ENCODE peak calls at places on chromosomes 11 and 22, in seven cellular contexts. X is fibroblast of lung, L is tibial artery, O is WERI-Rb-1, A is PC-3, F is ovary, V is neural progenitor cell. Z is an unnamed sample.
A peak's percentile ranks its signal among the peaks of the same experiment; 100 is the strongest.

GRCh38 chr22:42932857-42933782 is 76.0 kb upstream of the ARFGAP3 start:
- DNase-seq in L (no peak), A (no peak), X (no peak), O (no peak), F (no peak), V (no peak), Z (no peak)

GRCh38 chr11:2791521-2792375 is 92.0 kb upstream of the KCNQ1OT1 start:
- DNase-seq in X (no peak), A (no peak), V (no peak), L (peak; percentile 15), F (peak; percentile 35), O (peak; percentile 4), Z (peak; percentile 18)

GRCh38 chr22:39938509-39938908 is 21.7 kb upstream of the TMA7B start:
- DNase-seq in O (no peak), L (no peak), A (no peak), V (no peak), X (no peak), F (no peak), Z (no peak)

GRCh38 chr22:44664149-44664548 is 37.9 kb upstream of the PRR5 start:
- DNase-seq in L (peak; percentile 78), X (peak; percentile 54), O (no peak), V (no peak), A (no peak), F (no peak), Z (peak; percentile 47)

GRCh38 chr11:2523821-2524391 is 79.1 kb downstream of the KCNQ1 start:
- DNase-seq in F (peak; percentile 4), O (peak; percentile 5), V (peak; percentile 1), X (no peak), A (no peak), L (no peak), Z (no peak)

GRCh38 chr22:36853407-36854099 is 7.3 kb upstream of the NCF4 start:
- DNase-seq in F (no peak), A (peak; percentile 62), X (peak; percentile 33), O (peak; percentile 83), L (peak; percentile 50), V (peak; percentile 77), Z (peak; percentile 53)

GRCh38 chr11:10326080-10326964 is 21.4 kb downstream of the ADM start:
- DNase-seq in A (peak; percentile 31), V (no peak), F (peak; percentile 49), L (peak; percentile 70), X (peak; percentile 88), O (no peak), Z (peak; percentile 82)

GRCh38 chr11:69367211-69367964 is 73.4 kb downstream of the MYEOV start:
- DNase-seq in X (no peak), F (no peak), A (peak; percentile 77), L (no peak), V (no peak), O (no peak), Z (no peak)

GRCh38 chr11:10605941-10606381 is 37.5 kb upstream of the LYVE1 start:
- DNase-seq in L (peak; percentile 70), F (peak; percentile 53), V (peak; percentile 45), A (no peak), O (no peak), X (peak; percentile 87), Z (peak; percentile 63)

GRCh38 chr11:64569300-64569970 is 21.6 kb upstream of the SLC22A12 start:
- DNase-seq in X (no peak), L (peak; percentile 15), F (no peak), O (no peak), A (no peak), V (no peak), Z (no peak)

GRCh38 chr11:74866557-74866956 is 82.3 kb downstream of the XRRA1 start:
- DNase-seq in A (no peak), O (no peak), X (no peak), L (no peak), V (no peak), F (no peak), Z (no peak)

GRCh38 chr11:74870485-74870884 is 78.4 kb downstream of the XRRA1 start:
- DNase-seq in V (peak; percentile 56), O (peak; percentile 22), L (no peak), X (peak; percentile 73), F (no peak), A (peak; percentile 70), Z (no peak)

DNA sequence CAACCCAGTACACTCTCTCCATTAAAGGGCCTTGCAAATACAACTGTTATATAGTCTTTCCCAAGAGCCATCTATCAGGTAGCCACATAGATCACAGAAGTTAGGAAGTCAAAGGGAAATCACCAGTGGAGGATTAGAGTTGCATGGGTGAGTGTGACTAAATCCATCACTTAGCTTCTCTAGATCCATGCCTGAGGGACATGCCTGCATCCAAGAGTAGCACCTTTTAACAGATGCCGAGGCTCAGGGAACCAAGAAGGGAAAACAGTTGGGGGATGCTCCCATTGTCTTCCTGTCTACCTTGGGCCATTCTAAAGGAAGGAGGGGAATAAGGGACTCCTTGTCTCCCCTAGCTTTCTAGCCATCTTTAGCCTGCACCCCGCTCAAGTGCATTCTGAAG is 77.9 kb downstream of the XRRA1 start:
- DNase-seq in O (no peak), F (no peak), L (no peak), X (peak; percentile 30), V (no peak), A (no peak), Z (no peak)
- H3K9me3 ChIP-seq in O (peaks cover 25% of the 10 kb centered on the region), F (peaks cover 59% of the 10 kb centered on the region), L (peaks cover 9% of the 10 kb centered on the region), X (peaks cover 2% of the 10 kb centered on the region), V (peaks cover 37% of the 10 kb centered on the region), A (peaks cover 40% of the 10 kb centered on the region), Z (peaks cover 3% of the 10 kb centered on the region)

DNA sequence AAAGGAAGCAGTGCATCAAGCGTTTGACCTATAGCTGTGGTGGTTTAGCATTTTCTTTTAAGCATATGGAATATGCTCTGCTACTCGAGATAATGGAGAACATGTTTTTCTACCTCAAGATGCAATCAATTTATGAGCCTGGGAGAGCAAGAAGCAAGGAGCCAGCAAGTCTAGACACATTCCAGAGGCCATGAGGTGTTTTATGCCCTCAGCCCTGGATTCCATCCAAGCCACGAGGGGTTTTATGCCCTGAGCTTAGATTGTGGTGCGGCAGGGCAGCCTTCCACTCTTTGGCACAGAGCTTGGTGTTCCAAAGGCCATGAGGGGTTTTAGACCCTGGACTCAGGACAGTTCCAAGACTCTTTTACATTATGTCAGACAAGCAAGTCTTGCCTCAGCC is 11.7 kb upstream of the DNAJB13 start:
- DNase-seq in F (no peak), O (no peak), A (peak; percentile 17), X (no peak), L (no peak), V (no peak), Z (no peak)
- H3K9me3 ChIP-seq in F (no peaks in the 10 kb centered on the region), O (peaks cover 13% of the 10 kb centered on the region), A (peaks cover 7% of the 10 kb centered on the region), X (no peaks in the 10 kb centered on the region), L (no peaks in the 10 kb centered on the region), V (peaks cover 2% of the 10 kb centered on the region), Z (no peaks in the 10 kb centered on the region)

GRCh38 chr22:19723165-19723989 is at the start of gene GP1BB:
- DNase-seq in L (no peak), A (peak; percentile 34), O (no peak), X (no peak), F (no peak), V (peak; percentile 81), Z (peak; percentile 56)

GRCh38 chr22:19722915-19723164 is 499 bp upstream of the GP1BB start:
- DNase-seq in F (no peak), L (no peak), A (no peak), V (peak; percentile 40), X (no peak), O (no peak), Z (no peak)

GRCh38 chr22:19720999-19721485 is 2.3 kb upstream of the GP1BB start:
- DNase-seq in L (no peak), V (no peak), X (no peak), A (no peak), F (no peak), O (no peak), Z (no peak)

GRCh38 chr22:19721486-19722172 is 1.7 kb upstream of the GP1BB start:
- DNase-seq in V (peak; percentile 40), O (no peak), X (no peak), F (no peak), L (no peak), A (no peak), Z (no peak)

DNA sequence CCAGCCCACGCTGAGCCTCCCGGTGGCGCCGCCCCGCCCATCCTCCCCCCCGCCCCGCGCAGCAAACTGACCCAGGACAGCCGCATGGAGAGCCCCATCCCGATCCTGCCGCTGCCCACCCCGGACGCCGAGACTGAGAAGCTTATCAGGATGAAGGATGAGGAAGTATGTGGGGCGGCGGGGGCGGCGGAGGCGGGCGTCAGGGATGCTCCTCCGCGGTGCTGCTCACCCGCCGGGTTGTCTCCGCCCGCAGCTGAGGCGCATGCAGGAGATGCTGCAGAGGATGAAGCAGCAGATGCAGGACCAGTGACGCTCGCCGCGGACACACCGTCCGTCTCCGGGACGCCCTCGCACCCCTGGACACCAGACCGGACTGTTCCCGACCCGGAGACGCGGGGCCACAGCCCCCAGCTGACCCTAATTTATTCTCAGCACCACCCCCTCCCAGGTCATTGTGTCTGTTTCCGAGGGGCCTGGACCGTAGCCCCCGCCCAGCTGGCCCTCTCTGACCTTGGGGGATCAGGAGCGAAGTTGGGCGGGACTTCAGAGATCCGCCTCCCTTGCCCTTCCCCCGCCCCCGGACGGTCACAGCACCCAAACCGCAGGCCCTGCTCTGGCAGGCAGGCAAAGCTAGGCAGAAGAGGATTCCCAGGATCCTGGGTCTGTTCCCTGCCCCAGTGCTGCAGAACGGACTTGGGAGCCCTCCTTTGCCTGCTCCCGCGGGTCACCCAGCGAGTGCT is 994 bp upstream of the GP1BB start:
- DNase-seq in L (no peak), O (no peak), X (no peak), V (peak; percentile 49), A (no peak), F (no peak), Z (no peak)
- H3K9me3 ChIP-seq in L (no peaks in the 10 kb centered on the region), O (no peaks in the 10 kb centered on the region), X (no peaks in the 10 kb centered on the region), V (no peaks in the 10 kb centered on the region), A (no peaks in the 10 kb centered on the region), F (no peaks in the 10 kb centered on the region), Z (no peaks in the 10 kb centered on the region)

GRCh38 chr11:103727262-103727661 is 309.2 kb upstream of the DDI1 start:
- DNase-seq in F (no peak), O (no peak), A (no peak), V (no peak), L (no peak), X (no peak), Z (no peak)
- H3K9me3 ChIP-seq in F (no peaks in the 10 kb centered on the region), O (peaks cover 6% of the 10 kb centered on the region), A (no peaks in the 10 kb centered on the region), V (no peaks in the 10 kb centered on the region), L (no peaks in the 10 kb centered on the region), X (no peaks in the 10 kb centered on the region), Z (no peaks in the 10 kb centered on the region)

GRCh38 chr11:71554996-71555395 is 6.8 kb downstream of the KRTAP5-9 start:
- DNase-seq in O (no peak), X (no peak), F (no peak), A (no peak), L (no peak), V (no peak), Z (no peak)
- H3K9me3 ChIP-seq in O (no peaks in the 10 kb centered on the region), X (no peaks in the 10 kb centered on the region), F (no peaks in the 10 kb centered on the region), A (no peaks in the 10 kb centered on the region), L (no peaks in the 10 kb centered on the region), V (no peaks in the 10 kb centered on the region), Z (no peaks in the 10 kb centered on the region)